ENCODE peak calls at places on chromosomes 1 and 21, in nine cellular contexts. K is WTC11; M is adrenal gland; N is astrocyte of the spinal cord; R is heart left ventricle; W is right lobe of liver; O is CD4-positive, alpha-beta T cell; S is Panc1; F is brain microvascular endothelial cell. V is an unnamed sample.

GRCh38 chr1:116420417-116421200 is 47.6 kb downstream of the ATP1A1 start:
- DNase-seq in K (no peak), M (no peak), N (no peak), R (no peak), W (no peak), O (no peak), S (no peak), F (no peak), V (no peak)

GRCh38 chr1:186980400-186980799 is 151.7 kb downstream of the PLA2G4A start:
- DNase-seq in K (no peak), M (no peak), N (no peak), R (no peak), W (no peak), O (no peak), S (no peak), F (no peak), V (no peak)

GRCh38 chr1:113531321-113531720 is 141.0 kb downstream of the MAGI3 start:
- DNase-seq in K (no peak), M (no peak), N (no peak), R (no peak), W (no peak), O (no peak), S (no peak), F (no peak), V (no peak)

GRCh38 chr1:184075040-184076029 is 23.8 kb downstream of the TSEN15 start:
- DNase-seq in K (no peak), M (peak), N (peak), R (no peak), W (no peak), O (no peak), S (no peak), F (peak), V (peak)

GRCh38 chr1:27592191-27592590 is 11.8 kb downstream of the AHDC1 start:
- DNase-seq in K (no peak), M (no peak), N (no peak), R (no peak), W (no peak), O (no peak), S (no peak), F (no peak), V (no peak)

GRCh38 chr1:145977486-145978476 is 13.3 kb downstream of the POLR3GL start:
- DNase-seq in K (peak), M (peak), N (peak), R (peak), W (peak), O (peak), S (no peak), F (peak), V (peak)

GRCh38 chr1:34378968-34379729 is 202.4 kb downstream of the C1orf94 start:
- DNase-seq in K (no peak), M (no peak), N (peak), R (no peak), W (no peak), O (no peak), S (no peak), F (no peak), V (no peak)

GRCh38 chr1:110003747-110004428 is 19.3 kb downstream of the AHCYL1 start:
- DNase-seq in K (peak), M (no peak), N (peak), R (peak), W (peak), O (no peak), S (no peak), F (peak), V (peak)

GRCh38 chr1:8794605-8795004 is 22.8 kb downstream of the RERE start:
- DNase-seq in K (peak), M (no peak), N (no peak), R (no peak), W (no peak), O (no peak), S (no peak), F (no peak), V (no peak)

GRCh38 chr21:45858180-45858579 is 123.4 kb upstream of the COL6A1 start:
- DNase-seq in K (no peak), M (no peak), N (no peak), R (no peak), W (no peak), O (no peak), S (no peak), F (no peak), V (no peak)

GRCh38 chr1:25773441-25774125 is 26.4 kb upstream of the SELENON start:
- DNase-seq in K (no peak), M (no peak), N (no peak), R (no peak), W (peak), O (no peak), S (no peak), F (no peak), V (peak)

GRCh38 chr1:31617218-31617916 is at the start of gene HCRTR1:
- DNase-seq in K (peak), M (no peak), N (no peak), R (no peak), W (no peak), O (no peak), S (no peak), F (no peak), V (no peak)

GRCh38 chr1:156618853-156619581 is at the start of gene HAPLN2:
- DNase-seq in K (peak), M (no peak), N (no peak), R (no peak), W (no peak), O (no peak), S (no peak), F (no peak), V (no peak)

GRCh38 chr1:29849038-29849750 is 612.9 kb downstream of the PTPRU start:
- DNase-seq in K (peak), M (no peak), N (peak), R (no peak), W (no peak), O (peak), S (peak), F (peak), V (peak)

GRCh38 chr1:169696273-169697100 is 14.9 kb downstream of the SELL start:
- DNase-seq in K (no peak), M (no peak), N (no peak), R (no peak), W (no peak), O (no peak), S (no peak), F (no peak), V (no peak)

GRCh38 chr21:36766511-36766910 is 67.6 kb downstream of the SIM2 start:
- DNase-seq in K (no peak), M (no peak), N (no peak), R (no peak), W (no peak), O (no peak), S (no peak), F (no peak), V (no peak)

GRCh38 chr1:117795190-117795589 is 134.2 kb downstream of the GDAP2 start:
- DNase-seq in K (no peak), M (no peak), N (peak), R (peak), W (no peak), O (no peak), S (peak), F (peak), V (no peak)

GRCh38 chr1:29698033-29698432 is 461.7 kb downstream of the PTPRU start:
- DNase-seq in K (peak), M (no peak), N (peak), R (no peak), W (no peak), O (no peak), S (no peak), F (peak), V (peak)

GRCh38 chr1:117013310-117013850 is 11.8 kb downstream of the CD101 start:
- DNase-seq in K (no peak), M (no peak), N (no peak), R (no peak), W (no peak), O (no peak), S (no peak), F (no peak), V (no peak)

GRCh38 chr1:147904726-147905125 is 2.1 kb downstream of the GJA8 start:
- DNase-seq in K (no peak), M (no peak), N (no peak), R (no peak), W (no peak), O (no peak), S (no peak), F (no peak), V (no peak)

GRCh38 chr1:247273013-247273412 is 17.1 kb downstream of the VN1R5 start:
- DNase-seq in K (no peak), M (no peak), N (no peak), R (no peak), W (no peak), O (no peak), S (no peak), F (no peak), V (no peak)

GRCh38 chr21:25881524-25882376 is 147.0 kb downstream of the GABPA start:
- DNase-seq in K (peak), M (peak), N (peak), R (peak), W (peak), O (peak), S (peak), F (peak), V (peak)

GRCh38 chr1:36178479-36179219 is 22.7 kb downstream of the MAP7D1 start:
- DNase-seq in K (peak), M (no peak), N (no peak), R (peak), W (peak), O (no peak), S (no peak), F (no peak), V (peak)

GRCh38 chr1:17646444-17647287 is 107.2 kb downstream of the ARHGEF10L start:
- DNase-seq in K (peak), M (no peak), N (no peak), R (no peak), W (no peak), O (no peak), S (no peak), F (no peak), V (no peak)

GRCh38 chr1:54118704-54119103 is 34.1 kb downstream of the CDCP2 start:
- DNase-seq in K (no peak), M (no peak), N (peak), R (no peak), W (no peak), O (no peak), S (no peak), F (peak), V (no peak)

GRCh38 chr1:178937770-178938169 is 66.9 kb upstream of the ANGPTL1 start:
- DNase-seq in K (no peak), M (no peak), N (no peak), R (no peak), W (no peak), O (no peak), S (no peak), F (no peak), V (no peak)

GRCh38 chr1:93805027-93805426 is 74.0 kb downstream of the DNTTIP2 start:
- DNase-seq in K (no peak), M (no peak), N (peak), R (no peak), W (no peak), O (no peak), S (no peak), F (no peak), V (no peak)

GRCh38 chr1:69290266-69290665 is 277.5 kb upstream of the LRRC7 start:
- DNase-seq in K (no peak), M (no peak), N (peak), R (no peak), W (no peak), O (no peak), S (no peak), F (peak), V (no peak)

GRCh38 chr21:46180778-46181391 is 3.4 kb downstream of the SPATC1L start:
- DNase-seq in K (no peak), M (no peak), N (no peak), R (no peak), W (no peak), O (no peak), S (no peak), F (no peak), V (no peak)

GRCh38 chr1:218383051-218383450 is 37.9 kb downstream of the TGFB2 start:
- DNase-seq in K (no peak), M (no peak), N (no peak), R (no peak), W (no peak), O (no peak), S (no peak), F (no peak), V (no peak)

GRCh38 chr21:46477765-46478164 is 19.1 kb downstream of the DIP2A start:
- DNase-seq in K (no peak), M (no peak), N (no peak), R (no peak), W (no peak), O (no peak), S (no peak), F (no peak), V (no peak)

GRCh38 chr21:33668180-33668579 is 25.9 kb downstream of the ITSN1 start:
- DNase-seq in K (no peak), M (no peak), N (no peak), R (no peak), W (no peak), O (no peak), S (no peak), F (peak), V (no peak)

GRCh38 chr21:42423197-42423675 is 19.5 kb downstream of the UBASH3A start:
- DNase-seq in K (no peak), M (no peak), N (no peak), R (no peak), W (no peak), O (no peak), S (no peak), F (no peak), V (no peak)

GRCh38 chr1:19455353-19455752 is 30.0 kb downstream of the CAPZB start:
- DNase-seq in K (no peak), M (no peak), N (no peak), R (no peak), W (no peak), O (no peak), S (no peak), F (no peak), V (no peak)

GRCh38 chr1:112298558-112298957 is 97.5 kb upstream of the CTTNBP2NL start:
- DNase-seq in K (peak), M (peak), N (peak), R (no peak), W (peak), O (no peak), S (peak), F (peak), V (peak)

GRCh38 chr1:206496131-206496793 is 11.1 kb upstream of the RASSF5 start:
- DNase-seq in K (no peak), M (no peak), N (no peak), R (peak), W (peak), O (no peak), S (no peak), F (no peak), V (no peak)

GRCh38 chr1:197908695-197909336 is 6.4 kb downstream of the C1orf53 start:
- DNase-seq in K (no peak), M (no peak), N (no peak), R (no peak), W (no peak), O (no peak), S (no peak), F (no peak), V (no peak)

GRCh38 chr1:118927421-118927820 is 60.7 kb downstream of the TBX15 start:
- DNase-seq in K (no peak), M (no peak), N (no peak), R (no peak), W (no peak), O (no peak), S (no peak), F (no peak), V (no peak)

GRCh38 chr1:53619811-53620619 is 118.9 kb downstream of the GLIS1 start:
- DNase-seq in K (no peak), M (no peak), N (peak), R (no peak), W (no peak), O (peak), S (no peak), F (no peak), V (no peak)

GRCh38 chr21:15053531-15053930 is 11.3 kb downstream of the NRIP1 start:
- DNase-seq in K (no peak), M (no peak), N (no peak), R (no peak), W (no peak), O (no peak), S (no peak), F (no peak), V (no peak)

DNA sequence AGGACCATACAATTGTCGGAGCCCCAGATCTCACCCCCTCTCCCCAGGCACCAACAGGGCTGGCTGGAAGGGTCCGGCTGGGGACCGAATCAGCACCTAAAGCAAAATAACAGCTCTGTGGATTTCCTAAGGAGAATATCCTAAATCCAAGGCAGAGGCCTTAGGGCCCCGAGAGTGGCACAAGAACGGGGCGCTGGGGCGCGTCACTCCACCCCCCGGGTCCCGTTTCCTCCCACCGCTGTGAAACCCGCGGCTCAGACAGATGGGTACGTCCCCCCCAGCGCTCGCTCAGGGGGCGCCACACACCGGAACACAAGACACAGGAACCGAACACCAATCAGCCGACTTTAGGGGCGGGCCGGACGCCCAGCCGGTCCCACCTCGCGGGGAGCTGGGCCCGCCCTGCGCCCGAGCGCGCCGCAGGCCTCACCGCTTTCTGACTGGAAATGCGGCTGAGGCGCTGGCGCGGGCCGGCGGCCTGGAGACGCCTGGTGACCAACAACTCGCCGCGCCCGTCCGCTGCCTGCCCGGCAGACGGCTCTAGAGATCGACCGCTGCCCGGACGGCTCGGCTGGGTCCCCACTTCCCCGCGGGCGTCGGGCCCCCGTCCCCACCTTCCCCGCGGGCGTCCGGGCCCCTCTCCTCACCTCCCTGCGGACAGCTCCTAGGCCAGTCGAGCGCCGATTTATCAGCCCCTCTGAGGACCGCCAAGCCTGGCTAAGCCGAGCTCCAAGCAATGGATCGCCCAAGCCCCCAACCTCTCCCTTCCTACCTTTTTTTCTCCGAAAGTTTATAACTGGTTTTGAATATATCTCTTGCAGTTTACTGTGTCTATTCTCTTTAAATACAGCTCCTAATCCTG is at the start of gene HFM1:
- DNase-seq in K (peak), M (peak), N (peak), R (peak), W (peak), O (peak), S (no peak), F (peak), V (peak)
- TF ChIP-seq CTCF in K (no peak), M (no peak), N (peak), R (peak), W (no peak), O (no peak), S (peak), F (peak), V (no peak)

DNA sequence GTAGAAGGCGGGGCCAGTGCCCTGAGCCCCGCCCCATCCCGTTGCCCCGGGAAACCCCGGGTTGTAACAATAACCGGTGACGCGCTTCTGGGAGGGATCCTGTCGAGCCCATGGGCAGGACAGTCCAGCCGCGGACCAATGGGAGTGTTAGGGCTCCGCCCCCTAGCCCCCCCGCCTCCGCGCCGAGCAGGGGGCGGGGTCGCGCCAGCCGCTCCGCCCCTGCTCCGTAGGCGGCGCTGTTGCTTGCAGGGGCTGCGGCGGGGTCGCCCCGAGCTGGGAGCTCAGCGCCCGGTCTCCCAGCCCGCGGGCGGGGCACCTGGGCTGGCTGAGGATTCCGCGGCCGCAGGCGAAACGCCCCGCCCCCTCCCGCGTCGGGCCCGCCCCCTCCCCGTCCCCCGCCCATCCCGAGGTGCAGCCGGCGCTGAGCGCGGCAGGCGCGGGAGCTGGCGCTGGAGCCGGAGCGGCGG is at the start of gene FOXO6:
- DNase-seq in K (peak), M (peak), N (peak), R (peak), W (peak), O (peak), S (peak), F (peak), V (peak)
- TF ChIP-seq CTCF in K (peak), M (peak), N (peak), R (peak), W (peak), O (peak), S (no peak), F (peak), V (no peak)

DNA sequence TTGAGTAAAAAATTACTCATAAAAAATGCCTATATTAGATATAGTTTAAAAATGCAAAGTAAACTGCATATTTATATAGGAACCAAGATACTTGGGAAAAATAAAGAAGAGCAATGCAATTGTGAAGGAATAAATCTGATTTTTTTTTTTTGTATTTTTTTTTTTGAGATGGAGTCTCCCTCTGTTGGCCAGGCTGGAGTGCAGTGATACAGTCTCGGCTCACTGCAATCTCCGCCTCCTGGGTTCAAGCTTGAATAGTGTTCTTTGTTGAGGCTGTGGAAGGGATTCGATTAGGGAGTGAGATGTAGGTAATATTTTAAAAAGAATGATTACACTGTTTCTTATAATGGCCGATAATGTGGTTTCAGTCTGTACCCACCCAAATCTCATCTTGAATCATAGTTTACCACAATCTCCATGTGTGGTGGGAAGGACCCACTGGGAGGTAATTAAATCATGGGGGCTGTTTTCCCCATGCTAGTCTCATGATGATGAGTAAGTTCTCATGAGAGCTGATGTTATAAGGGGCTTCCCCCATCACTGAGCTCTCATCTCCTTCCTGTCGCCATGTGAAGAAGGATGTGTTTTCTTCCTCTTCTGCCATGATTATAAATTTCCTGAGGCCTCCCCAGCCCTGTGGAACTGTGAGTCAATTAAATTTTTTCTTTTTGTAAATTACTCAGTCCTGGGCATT is 1765.9 kb downstream of the PLA2G4A start:
- DNase-seq in K (no peak), M (no peak), N (no peak), R (no peak), W (no peak), O (no peak), S (no peak), F (no peak), V (no peak)
- TF ChIP-seq CTCF in K (no peak), M (no peak), N (no peak), R (no peak), W (no peak), O (no peak), S (peak), F (peak), V (no peak)

GRCh38 chr1:174744886-174745285 is 254.9 kb upstream of the CACYBP start:
- DNase-seq in K (no peak), M (no peak), N (no peak), R (no peak), W (no peak), O (no peak), S (no peak), F (no peak), V (no peak)

GRCh38 chr1:174746024-174746808 is 253.5 kb upstream of the CACYBP start:
- DNase-seq in K (no peak), M (no peak), N (no peak), R (no peak), W (no peak), O (no peak), S (no peak), F (no peak), V (no peak)

GRCh38 chr1:174748603-174749002 is 251.1 kb upstream of the CACYBP start:
- DNase-seq in K (no peak), M (no peak), N (no peak), R (no peak), W (no peak), O (no peak), S (no peak), F (no peak), V (no peak)

GRCh38 chr1:174743654-174744561 is 255.8 kb upstream of the CACYBP start:
- DNase-seq in K (no peak), M (no peak), N (peak), R (no peak), W (no peak), O (no peak), S (peak), F (no peak), V (no peak)

GRCh38 chr1:174747613-174748012 is 252.1 kb upstream of the CACYBP start:
- DNase-seq in K (no peak), M (no peak), N (no peak), R (no peak), W (no peak), O (no peak), S (no peak), F (no peak), V (no peak)
- TF ChIP-seq CTCF in K (no peak), M (no peak), N (peak), R (no peak), W (no peak), O (no peak), S (no peak), F (peak), V (no peak)

GRCh38 chr21:28871388-28872015 is 121.2 kb downstream of the LTN1 start:
- DNase-seq in K (no peak), M (no peak), N (no peak), R (no peak), W (no peak), O (no peak), S (no peak), F (peak), V (peak)
- TF ChIP-seq CTCF in K (no peak), M (no peak), N (no peak), R (no peak), W (no peak), O (no peak), S (no peak), F (no peak), V (no peak)

V was measured in colonic mucosa.